ENCODE peak calls at places on chromosomes 1 and 21, in ten cellular contexts. O is body of pancreas; L is right cardiac atrium; I is SW480; U is amniotic stem cell; E is activated naive CD4-positive, alpha-beta T cell; D is nucleus accumbens; P is left cardiac atrium; G is cardiac fibroblast; J is fibroblast of gingiva. M is an unnamed sample.

GRCh38 chr1:26861889-26862371 is 1.0 kb upstream of the SFN start:
- DNase-seq in L (no peak), D (no peak), J (no peak), U (no peak), P (no peak), I (peak; percentile 47), G (no peak), O (no peak), E (no peak), M (no peak)

GRCh38 chr1:26786437-26787380 is 1.0 kb upstream of the PIGV start:
- DNase-seq in J (peak; percentile 80), P (peak; percentile 75), E (peak; percentile 10), L (peak; percentile 88), I (peak; percentile 58), U (no peak), D (peak; percentile 8), G (peak; percentile 91), O (peak; percentile 31), M (peak; percentile 90)

GRCh38 chr21:34558960-34559631 is 47.1 kb upstream of the KCNE1 start:
- DNase-seq in L (no peak), J (no peak), E (no peak), I (no peak), P (no peak), G (no peak), O (no peak), U (no peak), D (no peak), M (no peak)

GRCh38 chr1:165543651-165544452 is at the start of gene LRRC52:
- DNase-seq in I (no peak), D (peak; percentile 54), L (peak; percentile 88), G (no peak), E (no peak), O (peak; percentile 70), P (peak; percentile 86), U (no peak), J (no peak), M (no peak)

GRCh38 chr1:3403388-3404179 is 50.9 kb upstream of the ARHGEF16 start:
- DNase-seq in E (no peak), J (no peak), P (no peak), O (no peak), G (no peak), L (peak; percentile 40), U (no peak), D (no peak), I (no peak), M (no peak)

GRCh38 chr1:226351709-226352108 is 42.7 kb upstream of the LIN9 start:
- DNase-seq in O (no peak), U (no peak), E (no peak), D (no peak), L (no peak), J (no peak), P (no peak), I (no peak), G (no peak), M (no peak)

GRCh38 chr1:159146996-159147395 is 24.4 kb upstream of the CADM3 start:
- DNase-seq in L (no peak), E (no peak), P (no peak), I (no peak), O (no peak), D (no peak), G (no peak), U (no peak), J (no peak), M (no peak)

GRCh38 chr1:174074757-174075156 is 52.6 kb upstream of the RC3H1 start:
- DNase-seq in D (no peak), O (no peak), U (no peak), J (peak; percentile 26), L (no peak), E (no peak), G (peak; percentile 55), I (peak; percentile 34), P (no peak), M (no peak)

GRCh38 chr1:110390692-110391232 is at the start of gene SLC16A4:
- DNase-seq in J (peak; percentile 91), E (no peak), G (peak; percentile 67), P (no peak), D (no peak), I (peak; percentile 85), L (peak; percentile 56), U (peak; percentile 43), O (no peak), M (peak; percentile 70)

GRCh38 chr1:119336738-119337315 is 31.8 kb upstream of the HAO2 start:
- DNase-seq in G (peak; percentile 31), E (no peak), D (no peak), L (no peak), U (no peak), O (no peak), I (no peak), P (no peak), J (peak; percentile 29), M (no peak)